ENCODE peak calls at places on chromosomes 2 and 18, in seven cellular contexts. T is stomach, J is choroid plexus epithelial cell, E is HFF-Myc, Y is RWPE1, S is epithelial cell of proximal tubule, Z is heart left ventricle. B is an unnamed sample.

GRCh38 chr18:2223859-2224258 is 347.4 kb downstream of the METTL4 start:
- DNase-seq in T (no peak), J (peak; percentile 76), E (peak; percentile 7), Y (peak; percentile 13), S (peak; percentile 15), Z (no peak), B (no peak)

GRCh38 chr2:62760555-62760954 is 55.0 kb downstream of the EHBP1 start:
- DNase-seq in T (no peak), J (peak; percentile 67), E (peak; percentile 2), Y (peak; percentile 34), S (no peak), Z (no peak), B (no peak)

GRCh38 chr2:96427917-96428316 is 77.2 kb downstream of the NEURL3 start:
- DNase-seq in T (no peak), J (peak; percentile 69), E (peak; percentile 36), Y (peak; percentile 92), S (peak; percentile 94), Z (no peak), B (no peak)

GRCh38 chr2:190443778-190444481 is 35.8 kb downstream of the MFSD6 start:
- DNase-seq in T (no peak), J (peak; percentile 47), E (no peak), Y (peak; percentile 10), S (no peak), Z (no peak), B (no peak)

GRCh38 chr2:100934504-100935371 is 67.4 kb upstream of the RPL31 start:
- DNase-seq in T (no peak), J (no peak), E (no peak), Y (no peak), S (no peak), Z (no peak), B (no peak)

GRCh38 chr2:85872536-85873161 is 16.1 kb downstream of the ST3GAL5 start:
- DNase-seq in T (no peak), J (no peak), E (no peak), Y (no peak), S (no peak), Z (no peak), B (no peak)

GRCh38 chr18:58186258-58186948 is 142.4 kb downstream of the NEDD4L start:
- DNase-seq in T (peak; percentile 65), J (peak; percentile 86), E (peak; percentile 51), Y (peak; percentile 67), S (peak; percentile 88), Z (no peak), B (no peak)

GRCh38 chr18:62388855-62389760 is 64.0 kb downstream of the TNFRSF11A start:
- DNase-seq in T (no peak), J (no peak), E (no peak), Y (peak; percentile 69), S (no peak), Z (no peak), B (no peak)

GRCh38 chr2:28276076-28276618 is 116.5 kb upstream of the FOSL2 start:
- DNase-seq in T (no peak), J (peak; percentile 97), E (peak; percentile 95), Y (peak; percentile 94), S (peak; percentile 97), Z (no peak), B (no peak)

GRCh38 chr2:96800762-96801463 is 15.2 kb upstream of the CNNM3 start:
- DNase-seq in T (peak; percentile 84), J (peak; percentile 70), E (no peak), Y (peak; percentile 66), S (no peak), Z (peak; percentile 61), B (no peak)

GRCh38 chr2:182015334-182016109 is 29.9 kb downstream of the PPP1R1C start:
- DNase-seq in T (no peak), J (peak; percentile 48), E (no peak), Y (no peak), S (no peak), Z (no peak), B (no peak)

GRCh38 chr2:199757466-199757865 is 93.5 kb downstream of the FTCDNL1 start:
- DNase-seq in T (no peak), J (no peak), E (no peak), Y (no peak), S (no peak), Z (peak; percentile 42), B (no peak)

GRCh38 chr18:49071365-49071764 is 120.6 kb upstream of the SMAD7 start:
- DNase-seq in T (no peak), J (no peak), E (no peak), Y (no peak), S (no peak), Z (no peak), B (no peak)

GRCh38 chr2:226733927-226734564 is 65.6 kb downstream of the IRS1 start:
- DNase-seq in T (no peak), J (no peak), E (no peak), Y (no peak), S (no peak), Z (no peak), B (no peak)

GRCh38 chr2:113838744-113839444 is 51.0 kb upstream of the ACTR3 start:
- DNase-seq in T (no peak), J (no peak), E (no peak), Y (no peak), S (no peak), Z (no peak), B (no peak)

GRCh38 chr2:29844713-29845320 is 76.6 kb downstream of the ALK start:
- DNase-seq in T (no peak), J (peak; percentile 17), E (no peak), Y (no peak), S (no peak), Z (no peak), B (no peak)

GRCh38 chr2:42141687-42142475 is 27.3 kb upstream of the EML4 start:
- DNase-seq in T (peak; percentile 63), J (peak; percentile 89), E (no peak), Y (no peak), S (no peak), Z (peak; percentile 84), B (no peak)

GRCh38 chr2:21001225-21001946 is 42.5 kb downstream of the APOB start:
- DNase-seq in T (no peak), J (no peak), E (no peak), Y (no peak), S (no peak), Z (no peak), B (no peak)

GRCh38 chr2:199470361-199470671 is 12.6 kb upstream of the SATB2 start:
- DNase-seq in T (no peak), J (no peak), E (no peak), Y (no peak), S (no peak), Z (no peak), B (no peak)

GRCh38 chr2:73859721-73860586 is 31.2 kb downstream of the STAMBP start:
- DNase-seq in T (no peak), J (peak; percentile 90), E (peak; percentile 74), Y (peak; percentile 73), S (peak; percentile 41), Z (no peak), B (no peak)

GRCh38 chr2:124626993-124627392 is 601.9 kb downstream of the CNTNAP5 start:
- DNase-seq in T (no peak), J (no peak), E (no peak), Y (no peak), S (no peak), Z (no peak), B (no peak)

GRCh38 chr18:37362158-37362890 is 203.3 kb downstream of the CELF4 start:
- DNase-seq in T (no peak), J (no peak), E (no peak), Y (no peak), S (no peak), Z (no peak), B (no peak)

GRCh38 chr2:197307933-197308521 is 2.6 kb downstream of the ANKRD44 start:
- DNase-seq in T (no peak), J (no peak), E (no peak), Y (no peak), S (no peak), Z (no peak), B (no peak)

GRCh38 chr2:14907014-14907612 is 274.6 kb downstream of the LRATD1 start:
- DNase-seq in T (no peak), J (no peak), E (no peak), Y (no peak), S (no peak), Z (no peak), B (no peak)

GRCh38 chr2:38709515-38710194 is 41.5 kb downstream of the SRSF7 start:
- DNase-seq in T (no peak), J (no peak), E (no peak), Y (no peak), S (no peak), Z (no peak), B (no peak)

GRCh38 chr2:28325567-28326468 is 66.8 kb upstream of the FOSL2 start:
- DNase-seq in T (no peak), J (peak; percentile 55), E (no peak), Y (no peak), S (peak; percentile 55), Z (no peak), B (no peak)

GRCh38 chr18:74064510-74064909 is 83.1 kb downstream of the FBXO15 start:
- DNase-seq in T (no peak), J (no peak), E (no peak), Y (no peak), S (no peak), Z (no peak), B (no peak)

DNA sequence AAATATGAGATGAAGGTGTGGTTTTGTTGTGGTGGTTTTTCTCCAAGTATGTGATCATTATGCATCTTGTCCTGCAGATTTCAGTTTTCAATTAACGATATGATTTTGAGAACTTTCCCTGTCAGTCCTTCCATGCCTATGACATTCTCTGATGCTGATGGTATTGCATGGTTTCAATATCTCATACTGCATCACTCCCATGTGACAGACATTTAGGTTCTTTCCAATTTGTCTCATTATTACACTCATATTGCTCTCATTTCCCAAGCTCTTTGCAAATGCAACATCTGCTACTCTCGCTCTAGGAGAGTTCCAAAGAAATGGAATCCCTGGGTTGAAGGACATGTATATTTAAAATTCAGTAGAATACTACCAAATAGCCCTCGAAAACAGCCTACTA is 125.5 kb downstream of the MARCHF4 start:
- DNase-seq in T (no peak), J (no peak), E (no peak), Y (no peak), S (no peak), Z (no peak), B (no peak)
- TF ChIP-seq CTCF in T (no peak), J (no peak), E (no peak), Y (no peak), S (no peak), Z (no peak), B (no peak)

GRCh38 chr18:26553943-26554342 is 5.6 kb upstream of the KCTD1 start:
- DNase-seq in T (no peak), J (no peak), E (no peak), Y (no peak), S (no peak), Z (no peak), B (no peak)
- TF ChIP-seq CTCF in T (no peak), J (no peak), E (no peak), Y (no peak), S (no peak), Z (no peak), B (no peak)

DNA sequence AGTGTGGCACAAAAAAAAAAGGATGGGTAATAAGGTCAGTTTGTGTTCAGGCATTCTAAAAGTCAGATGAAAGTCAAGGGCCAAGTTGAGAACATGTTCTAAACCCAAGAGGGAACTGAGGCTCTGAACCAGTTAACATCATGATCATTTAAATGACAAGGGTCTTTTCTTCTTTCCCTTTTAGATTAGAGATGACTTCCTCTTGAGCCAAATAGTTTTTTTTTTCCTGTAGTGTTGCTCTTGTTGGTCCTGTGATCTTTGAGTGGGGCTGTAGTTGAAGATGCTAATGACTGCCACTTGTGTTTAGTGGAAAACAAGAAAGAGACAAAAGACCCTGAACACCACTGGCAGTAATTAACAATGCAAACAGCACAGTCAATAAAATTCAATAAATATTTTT is 482.7 kb upstream of the SYT4 start:
- DNase-seq in T (no peak), J (no peak), E (no peak), Y (no peak), S (no peak), Z (no peak), B (no peak)
- TF ChIP-seq CTCF in T (no peak), J (no peak), E (no peak), Y (no peak), S (no peak), Z (no peak), B (no peak)

GRCh38 chr18:23237524-23238151 is 102.4 kb downstream of the CABLES1 start:
- DNase-seq in T (peak; percentile 57), J (peak; percentile 65), E (no peak), Y (peak; percentile 27), S (no peak), Z (peak; percentile 52), B (no peak)
- TF ChIP-seq CTCF in T (no peak), J (peak; percentile 59), E (no peak), Y (peak; percentile 25), S (peak; percentile 49), Z (peak; percentile 7), B (peak; percentile 67)

B was measured in chondrocyte.